ENCODE peak calls at places on chromosomes 12 and 14, in nine cellular contexts. L, D, X, S, K, O, E, T and G are unnamed samples.

GRCh38 chr12:92796650-92797049 is 93.9 kb downstream of the PLEKHG7 start:
- DNase-seq in K (no peak), E (no peak), S (peak), O (no peak), D (no peak), L (no peak), X (peak), T (no peak), G (no peak)

GRCh38 chr14:71382315-71382714 is 475.1 kb downstream of the PCNX1 start:
- DNase-seq in L (no peak), O (no peak), E (no peak), K (no peak), T (no peak), X (no peak), S (no peak), D (no peak), G (no peak)

GRCh38 chr12:50536831-50537537 is 32.2 kb downstream of the DIP2B start:
- DNase-seq in S (no peak), X (no peak), K (no peak), O (no peak), L (no peak), T (no peak), E (no peak), D (no peak), G (no peak)

GRCh38 chr14:63421226-63421625 is 102.5 kb upstream of the GPHB5 start:
- DNase-seq in E (no peak), O (no peak), X (no peak), K (no peak), S (no peak), D (no peak), L (no peak), T (no peak), G (no peak)

GRCh38 chr12:1666215-1666614 is 24.7 kb upstream of the ADIPOR2 start:
- DNase-seq in S (no peak), O (no peak), D (no peak), E (no peak), L (no peak), X (no peak), K (no peak), T (no peak), G (no peak)

GRCh38 chr12:72230589-72230988 is 41.6 kb upstream of the TRHDE start:
- DNase-seq in K (no peak), X (no peak), T (no peak), S (peak), D (no peak), L (no peak), O (no peak), E (no peak), G (no peak)

GRCh38 chr12:68189766-68190700 is 30.5 kb upstream of the IFNG start:
- DNase-seq in D (no peak), E (no peak), T (peak), K (no peak), S (peak), X (peak), O (peak), L (peak), G (no peak)

GRCh38 chr14:62301911-62302310 is 539.7 kb downstream of the SNAPC1 start:
- DNase-seq in D (no peak), O (no peak), L (no peak), T (no peak), K (no peak), E (no peak), S (no peak), X (peak), G (no peak)

GRCh38 chr14:68797180-68797670 is 4.4 kb upstream of the ZFP36L1 start:
- DNase-seq in T (no peak), X (no peak), D (no peak), E (no peak), K (no peak), O (no peak), S (no peak), L (no peak), G (no peak)

GRCh38 chr14:93456356-93456755 is 25.6 kb downstream of the UNC79 start:
- DNase-seq in X (peak), D (no peak), E (no peak), K (no peak), O (no peak), L (no peak), S (peak), T (no peak), G (no peak)

GRCh38 chr14:90940318-90940962 is 120.0 kb downstream of the RPS6KA5 start:
- DNase-seq in X (no peak), D (no peak), K (no peak), T (no peak), L (no peak), E (no peak), S (peak), O (no peak), G (no peak)

GRCh38 chr14:98136019-98136418 is 1136.0 kb downstream of the BCL11B start:
- DNase-seq in X (no peak), L (no peak), D (no peak), E (no peak), O (no peak), K (no peak), S (no peak), T (no peak), G (no peak)

GRCh38 chr12:89951050-89951693 is 242.5 kb upstream of the ATP2B1 start:
- DNase-seq in X (peak), D (no peak), E (no peak), T (no peak), L (no peak), O (no peak), K (no peak), S (peak), G (no peak)

GRCh38 chr12:50572275-50572674 is 67.5 kb downstream of the DIP2B start:
- DNase-seq in D (no peak), X (peak), O (peak), L (no peak), S (peak), T (no peak), K (no peak), E (no peak), G (no peak)

GRCh38 chr12:53952335-53952694 is 2.4 kb upstream of the HOXC12 start:
- DNase-seq in E (no peak), X (no peak), S (no peak), O (no peak), L (no peak), K (no peak), D (no peak), T (no peak), G (no peak)

GRCh38 chr14:99260652-99261551 is 11.1 kb downstream of the BCL11B start:
- DNase-seq in T (no peak), K (no peak), X (no peak), E (no peak), S (no peak), O (no peak), L (no peak), D (no peak), G (no peak)

GRCh38 chr14:23457587-23458445 is 11.7 kb upstream of the NGDN start:
- DNase-seq in E (no peak), K (no peak), S (peak), D (no peak), L (no peak), O (no peak), X (no peak), T (no peak), G (no peak)

GRCh38 chr14:63764103-63764502 is 36.2 kb upstream of the SGPP1 start:
- DNase-seq in T (no peak), L (no peak), D (no peak), O (no peak), K (no peak), E (no peak), S (no peak), X (no peak), G (no peak)

GRCh38 chr14:93014038-93015023 is 91.4 kb downstream of the CHGA start:
- DNase-seq in E (no peak), T (no peak), S (no peak), L (no peak), D (no peak), O (no peak), K (no peak), X (no peak), G (no peak)

GRCh38 chr14:94654071-94654974 is 42.1 kb downstream of the SERPINA3 start:
- DNase-seq in E (no peak), D (no peak), S (no peak), T (no peak), X (no peak), O (no peak), L (no peak), K (no peak), G (no peak)

GRCh38 chr14:93114713-93115068 is 1.0 kb downstream of the ITPK1 start:
- DNase-seq in X (no peak), D (no peak), K (no peak), E (no peak), S (no peak), O (no peak), T (no peak), L (no peak), G (no peak)

GRCh38 chr12:92987846-92988621 is 58.9 kb upstream of the EEA1 start:
- DNase-seq in L (no peak), K (no peak), E (peak), D (no peak), X (no peak), T (no peak), O (no peak), S (no peak), G (no peak)

GRCh38 chr14:72451081-72451972 is 442.6 kb downstream of the DPF3 start:
- DNase-seq in T (peak), K (peak), S (no peak), X (no peak), O (no peak), D (no peak), L (peak), E (no peak), G (peak)

GRCh38 chr14:73741876-73742519 is 27.8 kb upstream of the PNMA1 start:
- DNase-seq in S (no peak), L (no peak), E (no peak), O (no peak), D (no peak), K (no peak), X (no peak), T (no peak), G (no peak)

GRCh38 chr14:34237098-34237497 is 224.9 kb downstream of the SPTSSA start:
- DNase-seq in K (no peak), S (peak), L (no peak), T (no peak), E (no peak), O (no peak), D (no peak), X (peak), G (no peak)